ENCODE peak calls at places on chromosomes 11 and 22, in five cellular contexts. One of them, this sample, is unnamed.

GRCh38 chr11:114080219-114080618 is 20.7 kb downstream of the ZBTB16 start:
- DNase-seq in nucleus accumbens: no peak
- DNase-seq in T follicular helper cell: no peak
- DNase-seq in activated T-cell treated with anti-CD3 and anti-CD28 coated beads for 1 hour: no peak
- DNase-seq in T-helper 2 cell: no peak
- DNase-seq in this sample: no peak

GRCh38 chr11:32438346-32438882 is 3.1 kb upstream of the WT1 start:
- DNase-seq in T-helper 2 cell: no peak
- DNase-seq in activated T-cell treated with anti-CD3 and anti-CD28 coated beads for 1 hour: no peak
- DNase-seq in T follicular helper cell: no peak
- DNase-seq in nucleus accumbens: no peak
- DNase-seq in this sample: no peak

GRCh38 chr22:50739279-50739691 is 1.3 kb downstream of the ACR start:
- DNase-seq in T-helper 2 cell: no peak
- DNase-seq in T follicular helper cell: no peak
- DNase-seq in activated T-cell treated with anti-CD3 and anti-CD28 coated beads for 1 hour: no peak
- DNase-seq in nucleus accumbens: no peak
- DNase-seq in this sample: no peak

GRCh38 chr22:33922268-33922667 is 2.0 kb upstream of the LARGE1 start:
- DNase-seq in activated T-cell treated with anti-CD3 and anti-CD28 coated beads for 1 hour: no peak
- DNase-seq in T follicular helper cell: no peak
- DNase-seq in nucleus accumbens: peak
- DNase-seq in T-helper 2 cell: no peak
- DNase-seq in this sample: no peak

GRCh38 chr11:119342362-119343130 is 1.9 kb upstream of the C1QTNF5 start:
- DNase-seq in nucleus accumbens: no peak
- DNase-seq in T follicular helper cell: no peak
- DNase-seq in activated T-cell treated with anti-CD3 and anti-CD28 coated beads for 1 hour: no peak
- DNase-seq in T-helper 2 cell: no peak
- DNase-seq in this sample: no peak

GRCh38 chr11:118088531-118088930 is 1.8 kb upstream of the SMIM35 start:
- DNase-seq in activated T-cell treated with anti-CD3 and anti-CD28 coated beads for 1 hour: no peak
- DNase-seq in T-helper 2 cell: no peak
- DNase-seq in nucleus accumbens: no peak
- DNase-seq in T follicular helper cell: no peak
- DNase-seq in this sample: no peak

GRCh38 chr11:69704508-69705245 is 855 bp upstream of the FGF19 start:
- DNase-seq in activated T-cell treated with anti-CD3 and anti-CD28 coated beads for 1 hour: no peak
- DNase-seq in nucleus accumbens: no peak
- DNase-seq in T follicular helper cell: no peak
- DNase-seq in T-helper 2 cell: no peak
- DNase-seq in this sample: no peak

GRCh38 chr11:14972581-14973490 is 685 bp upstream of the CALCA start:
- DNase-seq in T-helper 2 cell: no peak
- DNase-seq in activated T-cell treated with anti-CD3 and anti-CD28 coated beads for 1 hour: no peak
- DNase-seq in nucleus accumbens: no peak
- DNase-seq in T follicular helper cell: no peak
- DNase-seq in this sample: no peak

GRCh38 chr11:76635991-76636520 is 34.5 kb downstream of the LRRC32 start:
- DNase-seq in T-helper 2 cell: no peak
- DNase-seq in T follicular helper cell: no peak
- DNase-seq in activated T-cell treated with anti-CD3 and anti-CD28 coated beads for 1 hour: no peak
- DNase-seq in nucleus accumbens: no peak
- DNase-seq in this sample: no peak

GRCh38 chr11:19511413-19512183 is 201.0 kb upstream of the NAV2 start:
- DNase-seq in T follicular helper cell: no peak
- DNase-seq in activated T-cell treated with anti-CD3 and anti-CD28 coated beads for 1 hour: no peak
- DNase-seq in T-helper 2 cell: no peak
- DNase-seq in nucleus accumbens: peak
- DNase-seq in this sample: peak

GRCh38 chr11:111982019-111982464 is 43.2 kb upstream of the DLAT start:
- DNase-seq in T follicular helper cell: peak
- DNase-seq in nucleus accumbens: no peak
- DNase-seq in activated T-cell treated with anti-CD3 and anti-CD28 coated beads for 1 hour: peak
- DNase-seq in T-helper 2 cell: no peak
- DNase-seq in this sample: no peak

GRCh38 chr22:39985383-39986045 is 9.2 kb upstream of the FAM83F start:
- DNase-seq in T-helper 2 cell: no peak
- DNase-seq in T follicular helper cell: no peak
- DNase-seq in activated T-cell treated with anti-CD3 and anti-CD28 coated beads for 1 hour: no peak
- DNase-seq in nucleus accumbens: peak
- DNase-seq in this sample: no peak